ENCODE peak calls at places on chromosome 16, in four cellular contexts. L is HEK293T, U is K562, I is HepG2. M is an unnamed sample.

GRCh38 chr16:27177031-27177774 is 26.1 kb upstream of the KDM8 start:
- DNase-seq in I (no peak), U (no peak), L (no peak), M (no peak)

GRCh38 chr16:59213952-59214351 is 479.8 kb upstream of the GOT2 start:
- DNase-seq in I (no peak), L (no peak), U (no peak), M (no peak)

GRCh38 chr16:77157773-77158172 is 33.2 kb upstream of the MON1B start:
- DNase-seq in U (no peak), L (no peak), I (no peak), M (no peak)

GRCh38 chr16:57828272-57829161 is 26.2 kb upstream of the KIFC3 start:
- DNase-seq in L (no peak), U (no peak), I (no peak), M (no peak)

GRCh38 chr16:22635345-22635744 is 124.7 kb downstream of the NPIPB5 start:
- DNase-seq in I (no peak), L (no peak), U (no peak), M (no peak)

GRCh38 chr16:24419709-24420108 is 119.7 kb upstream of the RBBP6 start:
- DNase-seq in I (no peak), U (no peak), L (no peak), M (no peak)

GRCh38 chr16:9402293-9402865 is 310.9 kb downstream of the HAPSTR1 start:
- DNase-seq in U (no peak), L (no peak), I (no peak), M (no peak)

GRCh38 chr16:54282202-54282922 is 4.2 kb downstream of the IRX3 start:
- DNase-seq in U (peak; percentile 73), L (no peak), I (no peak), M (peak; percentile 79)

GRCh38 chr16:11133344-11133921 is 122.6 kb downstream of the SOCS1 start:
- DNase-seq in L (no peak), U (peak; percentile 79), I (peak; percentile 79), M (no peak)

GRCh38 chr16:50371936-50372595 is 3.3 kb upstream of the BRD7 start:
- DNase-seq in L (no peak), U (peak; percentile 13), I (peak; percentile 61), M (peak; percentile 57)

GRCh38 chr16:57540906-57541753 is 1.3 kb upstream of the ADGRG5 start:
- DNase-seq in U (peak; percentile 3), I (no peak), L (peak; percentile 3), M (no peak)

GRCh38 chr16:55539049-55539448 is 27.4 kb upstream of the CAPNS2 start:
- DNase-seq in L (no peak), I (no peak), U (no peak), M (no peak)

GRCh38 chr16:23348579-23349469 is 46.7 kb downstream of the SCNN1B start:
- DNase-seq in U (peak; percentile 28), I (no peak), L (peak; percentile 34), M (peak; percentile 71)

GRCh38 chr16:23134274-23134673 is 15.0 kb downstream of the USP31 start:
- DNase-seq in L (no peak), I (peak; percentile 75), U (peak; percentile 20), M (no peak)

GRCh38 chr16:424033-424622 is 1.3 kb upstream of the RAB11FIP3 start:
- DNase-seq in U (no peak), I (peak; percentile 30), L (no peak), M (no peak)

GRCh38 chr16:30473231-30474061 is 904 bp downstream of the ITGAL start:
- DNase-seq in I (no peak), L (no peak), U (no peak), M (no peak)

GRCh38 chr16:50517450-50518252 is 30.5 kb upstream of the NKD1 start:
- DNase-seq in U (no peak), L (no peak), I (no peak), M (no peak)

GRCh38 chr16:68367891-68368601 is 57.2 kb downstream of the PRMT7 start:
- DNase-seq in I (no peak), U (no peak), L (no peak), M (no peak)

GRCh38 chr16:87628940-87629339 is 26.6 kb downstream of the JPH3 start:
- DNase-seq in L (no peak), U (no peak), I (no peak), M (no peak)

GRCh38 chr16:590875-591200 is 972 bp downstream of the RAB40C start:
- DNase-seq in U (no peak), I (no peak), L (no peak), M (no peak)

GRCh38 chr16:66609139-66609510 is 4.6 kb downstream of the CMTM3 start:
- DNase-seq in I (no peak), U (no peak), L (no peak), M (no peak)

GRCh38 chr16:7158481-7158880 is 174.2 kb upstream of the RBFOX1 start:
- DNase-seq in L (no peak), U (no peak), I (no peak), M (no peak)

GRCh38 chr16:7161886-7162285 is 170.8 kb upstream of the RBFOX1 start:
- DNase-seq in I (no peak), L (no peak), U (no peak), M (no peak)

DNA sequence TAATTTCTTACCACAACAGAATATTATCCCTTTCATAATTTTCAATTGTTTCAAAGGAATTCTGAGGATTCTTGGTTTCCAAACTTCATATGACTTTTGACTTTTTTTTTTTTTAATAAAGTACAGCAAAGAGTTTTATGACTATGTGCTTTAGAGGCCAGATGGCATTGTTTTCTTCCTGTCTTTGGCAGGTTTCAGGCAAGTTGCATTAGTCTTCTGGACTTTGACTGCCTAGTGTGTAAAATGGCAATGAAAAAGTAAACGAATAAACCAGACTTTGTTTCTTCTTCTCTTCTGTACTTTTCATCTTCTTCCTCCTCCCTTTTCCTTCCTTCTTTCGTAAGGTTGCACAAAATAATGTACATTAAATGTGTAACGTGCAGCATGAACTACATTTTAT is 172.6 kb upstream of the RBFOX1 start:
- DNase-seq in I (no peak), L (no peak), U (no peak), M (no peak)
- TF ChIP-seq ELF4 in I (no peak), L (no peak), U (no peak), M (no peak)

DNA sequence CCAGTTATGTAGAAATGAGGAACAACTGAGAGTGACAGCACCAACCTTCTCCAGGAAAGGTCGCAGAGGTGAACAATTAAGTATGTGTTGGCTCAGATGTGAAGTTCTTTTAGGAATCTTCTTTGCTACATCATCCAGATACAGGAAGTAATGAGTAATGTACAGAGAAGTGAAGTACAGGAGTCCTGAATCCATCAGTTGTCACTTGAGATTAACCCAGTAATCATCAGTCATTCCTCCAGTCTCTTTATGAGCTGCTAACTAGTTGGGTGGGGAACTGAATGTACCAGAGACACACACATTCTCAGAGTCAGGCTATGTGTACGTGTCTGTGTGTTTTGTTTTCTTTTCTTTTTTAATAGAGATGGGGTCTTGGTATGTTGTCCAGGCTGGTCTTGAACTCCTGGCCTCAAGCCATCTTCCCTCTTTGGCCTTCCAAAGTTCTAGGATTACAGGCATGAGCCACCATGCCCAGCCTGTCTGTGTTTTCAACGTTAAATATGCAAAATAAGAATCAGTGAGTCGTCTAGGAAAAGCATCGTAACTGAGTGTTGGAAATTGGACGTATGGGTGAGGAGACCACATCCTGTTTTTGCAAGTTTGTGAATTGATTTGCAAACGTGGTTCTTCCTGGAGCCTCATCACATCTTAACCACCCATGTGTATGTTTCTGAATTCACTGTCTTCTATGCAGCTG is 19.9 kb downstream of the ZNF200 start:
- DNase-seq in L (no peak), U (no peak), I (no peak), M (no peak)
- TF ChIP-seq ELF4 in L (no peak), U (no peak), I (no peak), M (no peak)

GRCh38 chr16:81601601-81602251 is 157.1 kb downstream of the CMIP start:
- DNase-seq in I (no peak), L (no peak), U (no peak), M (no peak)
- TF ChIP-seq ELF4 in I (no peak), L (no peak), U (no peak), M (no peak)

GRCh38 chr16:73170587-73170986 is 122.7 kb upstream of the ZFHX3 start:
- DNase-seq in L (no peak), U (no peak), I (no peak), M (no peak)
- TF ChIP-seq ELF4 in L (no peak), U (no peak), I (no peak), M (no peak)

GRCh38 chr16:88685156-88686061 is 898 bp downstream of the SNAI3 start:
- DNase-seq in L (peak; percentile 35), I (no peak), U (peak; percentile 69), M (peak; percentile 50)
- TF ChIP-seq ELF4 in L (no peak), I (no peak), U (no peak), M (no peak)

DNA sequence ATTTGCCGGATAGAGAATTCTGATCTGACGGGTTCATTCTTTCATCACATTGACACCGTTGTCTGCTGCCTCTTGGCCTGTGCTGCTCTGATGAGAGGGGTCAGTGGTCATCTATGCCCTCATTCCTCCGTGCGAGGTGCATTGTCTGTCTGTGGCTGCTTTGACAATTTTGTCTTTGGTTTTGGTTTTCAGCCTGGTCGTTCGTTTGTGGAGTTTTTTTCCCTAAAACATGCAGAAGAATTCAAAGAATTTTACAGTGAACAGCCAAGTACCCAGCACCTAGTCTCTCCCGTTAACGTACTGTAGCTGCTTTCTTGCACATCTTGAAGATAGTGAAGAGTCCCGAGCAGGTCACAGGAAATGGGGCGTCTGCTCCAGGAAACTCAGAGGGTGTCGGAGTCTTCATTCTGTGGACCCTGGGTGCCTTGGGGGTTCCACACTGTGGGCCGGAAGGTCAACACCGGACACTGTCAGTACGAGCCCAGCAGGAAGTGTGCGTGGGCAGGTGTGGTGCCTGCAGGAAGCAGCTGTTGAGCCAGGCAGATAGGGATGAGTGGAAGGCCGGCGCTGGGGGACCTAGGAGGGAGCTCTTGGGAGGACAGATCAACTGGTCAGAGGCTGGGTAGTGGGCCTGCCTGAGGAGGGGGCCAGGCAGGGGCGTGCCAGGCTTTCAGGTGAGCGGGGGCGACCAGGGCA is 28.2 kb downstream of the CRAMP1 start:
- DNase-seq in L (no peak), I (no peak), U (no peak), M (no peak)
- TF ChIP-seq ELF4 in L (no peak), I (no peak), U (no peak), M (no peak)

DNA sequence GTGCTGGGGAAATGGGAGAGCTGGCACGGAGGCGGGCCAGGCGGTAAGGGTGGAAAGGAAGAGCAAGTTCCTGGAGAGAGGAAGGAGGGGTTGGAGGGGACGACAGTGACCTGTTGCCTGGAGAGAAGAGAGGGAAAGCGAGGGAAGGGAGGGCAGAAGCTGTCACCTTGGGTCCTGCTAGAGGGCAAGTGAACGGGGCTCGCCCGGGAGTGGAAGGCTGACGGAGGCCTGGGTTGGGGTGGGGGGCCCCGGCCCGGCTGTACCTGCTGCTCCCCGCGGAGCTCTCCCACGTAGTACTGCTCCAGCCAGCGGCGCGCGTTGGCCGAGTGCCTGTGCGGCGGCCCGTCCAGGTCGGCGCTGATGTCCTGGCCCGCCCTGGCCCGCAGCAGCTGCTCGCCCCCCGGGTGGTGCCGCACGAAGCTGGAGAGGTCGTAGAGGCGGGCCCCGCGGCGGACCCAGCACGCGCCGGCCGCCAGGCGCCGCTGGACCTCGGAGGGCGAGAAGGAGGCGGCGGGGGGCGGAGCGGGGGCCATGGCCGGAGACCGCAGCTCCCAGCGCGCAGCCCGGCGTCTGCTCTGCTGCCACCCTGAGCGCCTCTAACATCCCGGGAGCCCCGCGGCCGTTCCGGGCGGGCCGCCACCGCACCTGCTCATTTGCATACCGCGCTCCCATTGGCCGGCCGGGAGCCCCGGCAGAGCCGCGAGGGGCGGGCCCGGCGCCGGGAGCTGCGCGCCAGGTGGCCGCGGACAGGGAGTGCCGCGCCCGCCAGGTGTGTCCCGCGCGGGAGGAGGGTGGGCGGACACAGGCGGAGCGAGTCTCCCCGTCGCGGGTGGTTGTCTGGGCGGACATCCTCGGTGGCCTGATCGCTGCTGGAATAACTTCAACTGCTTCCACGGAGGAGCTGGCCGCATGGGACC is at the start of gene FA2H:
- DNase-seq in I (peak; percentile 86), U (peak; percentile 94), L (peak; percentile 87), M (peak; percentile 88)
- TF ChIP-seq ELF4 in I (no peak), U (no peak), L (no peak), M (peak; percentile 46)

GRCh38 chr16:14366974-14367707 is 262.9 kb downstream of the PARN start:
- DNase-seq in I (no peak), L (no peak), U (no peak), M (no peak)
- TF ChIP-seq ELF4 in I (no peak), L (no peak), U (no peak), M (no peak)